ENCODE peak calls at places on chromosome 5, in nine cellular contexts. X is brain microvascular endothelial cell, Z is cardiac fibroblast, U is coronary artery, N is GM12864, Q is AG09309, K is adrenal gland, A is AG09319, T is mammary epithelial cell. D is an unnamed sample.

GRCh38 chr5:111929261-111929660 is 172.3 kb upstream of the NREP start:
- DNase-seq in Q (no peak), Z (no peak), X (no peak), A (no peak), K (no peak), T (no peak), N (no peak), U (no peak), D (no peak)

GRCh38 chr5:139666551-139666950 is 18.4 kb downstream of the CXXC5 start:
- DNase-seq in K (no peak), N (no peak), A (no peak), X (no peak), Q (no peak), Z (no peak), U (no peak), T (no peak), D (no peak)

GRCh38 chr5:79611046-79611829 is 1.0 kb upstream of the TENT2 start:
- DNase-seq in A (no peak), U (no peak), Q (no peak), X (no peak), K (no peak), N (no peak), T (no peak), Z (no peak), D (no peak)

GRCh38 chr5:79689541-79690466 is at the start of gene CMYA5:
- DNase-seq in K (no peak), A (no peak), U (no peak), Z (peak), X (no peak), Q (no peak), T (peak), N (no peak), D (no peak)

GRCh38 chr5:78268361-78268760 is 26.1 kb downstream of the AP3B1 start:
- DNase-seq in Z (no peak), N (no peak), U (no peak), X (no peak), T (no peak), K (no peak), Q (no peak), A (no peak), D (no peak)

GRCh38 chr5:128857061-128857677 is 108.1 kb upstream of the SLC27A6 start:
- DNase-seq in Q (no peak), A (no peak), K (no peak), X (no peak), Z (no peak), T (no peak), U (no peak), N (no peak), D (no peak)

GRCh38 chr5:76113103-76113502 is 29.9 kb downstream of the SV2C start:
- DNase-seq in U (no peak), K (no peak), A (no peak), T (no peak), N (no peak), Z (no peak), X (no peak), Q (no peak), D (no peak)

GRCh38 chr5:58933891-58934628 is 351.2 kb downstream of the RAB3C start:
- DNase-seq in Z (no peak), Q (no peak), U (no peak), T (peak), K (no peak), N (no peak), A (no peak), X (no peak), D (no peak)

GRCh38 chr5:67100301-67100700 is 96.3 kb downstream of the CD180 start:
- DNase-seq in Q (no peak), A (no peak), Z (no peak), X (no peak), U (no peak), K (no peak), N (no peak), T (no peak), D (no peak)

GRCh38 chr5:57871496-57871895 is 388.9 kb upstream of the ACTBL2 start:
- DNase-seq in Q (no peak), X (no peak), U (no peak), K (no peak), A (no peak), T (peak), Z (no peak), N (no peak), D (no peak)

GRCh38 chr5:154771383-154771901 is 16.3 kb downstream of the LARP1 start:
- DNase-seq in N (no peak), X (peak), U (no peak), K (peak), Q (peak), Z (peak), T (peak), A (peak), D (no peak)

GRCh38 chr5:137727623-137728022 is 8.3 kb downstream of the KLHL3 start:
- DNase-seq in U (no peak), K (no peak), N (no peak), T (no peak), Z (no peak), X (no peak), Q (no peak), A (no peak), D (no peak)

GRCh38 chr5:43661102-43661501 is 58.1 kb downstream of the NNT start:
- DNase-seq in Z (peak), A (no peak), N (no peak), X (peak), K (peak), U (no peak), Q (no peak), T (peak), D (no peak)
- TF ChIP-seq CTCF in Z (peak), A (peak), N (peak), X (peak), K (peak), U (no peak), Q (peak), T (peak), D (no peak)

DNA sequence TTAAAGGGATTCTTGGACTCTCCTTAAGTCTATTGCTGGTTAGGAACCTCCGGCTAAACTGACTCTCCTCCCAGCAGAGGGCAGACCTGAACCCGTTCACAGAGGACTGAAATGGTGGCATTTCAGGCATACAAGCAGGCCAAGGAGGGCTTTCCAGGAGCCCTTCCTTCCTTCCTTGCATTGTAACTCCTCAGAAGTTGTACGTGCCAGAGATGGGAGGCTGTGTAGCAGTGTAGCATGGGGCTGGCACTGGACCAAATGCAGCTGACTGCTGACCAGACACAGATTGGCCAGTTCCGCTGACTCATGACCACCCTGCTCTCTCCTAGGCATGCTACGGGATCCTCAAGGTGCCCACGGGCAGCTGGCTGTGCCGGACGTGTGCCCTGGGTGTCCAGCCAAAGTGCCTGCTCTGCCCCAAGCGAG is 36.4 kb downstream of the JADE2 start:
- DNase-seq in U (no peak), K (peak), T (no peak), A (no peak), Q (no peak), N (no peak), X (peak), Z (peak), D (no peak)
- TF ChIP-seq CTCF in U (no peak), K (peak), T (peak), A (peak), Q (peak), N (peak), X (peak), Z (peak), D (peak)

GRCh38 chr5:14405267-14405666 is 176.3 kb upstream of the OTULINL start:
- DNase-seq in A (no peak), U (no peak), K (no peak), Q (no peak), N (no peak), Z (no peak), T (no peak), X (no peak), D (no peak)
- TF ChIP-seq CTCF in A (no peak), U (no peak), K (no peak), Q (peak), N (peak), Z (peak), T (peak), X (peak), D (peak)

GRCh38 chr5:132005591-132005990 is 5.9 kb downstream of the ACSL6 start:
- DNase-seq in Z (no peak), N (no peak), A (no peak), Q (no peak), U (no peak), T (no peak), K (no peak), X (no peak), D (no peak)

GRCh38 chr5:132003982-132004381 is 7.5 kb downstream of the ACSL6 start:
- DNase-seq in Q (no peak), U (no peak), T (no peak), A (no peak), N (no peak), X (no peak), Z (no peak), K (peak), D (no peak)

GRCh38 chr5:132001647-132002561 is 9.6 kb downstream of the ACSL6 start:
- DNase-seq in U (no peak), K (peak), N (no peak), T (peak), X (peak), Z (peak), Q (no peak), A (no peak), D (no peak)

GRCh38 chr5:132002701-132003100 is 8.8 kb downstream of the ACSL6 start:
- DNase-seq in U (no peak), A (no peak), Q (no peak), X (no peak), Z (no peak), T (no peak), K (no peak), N (no peak), D (no peak)

DNA sequence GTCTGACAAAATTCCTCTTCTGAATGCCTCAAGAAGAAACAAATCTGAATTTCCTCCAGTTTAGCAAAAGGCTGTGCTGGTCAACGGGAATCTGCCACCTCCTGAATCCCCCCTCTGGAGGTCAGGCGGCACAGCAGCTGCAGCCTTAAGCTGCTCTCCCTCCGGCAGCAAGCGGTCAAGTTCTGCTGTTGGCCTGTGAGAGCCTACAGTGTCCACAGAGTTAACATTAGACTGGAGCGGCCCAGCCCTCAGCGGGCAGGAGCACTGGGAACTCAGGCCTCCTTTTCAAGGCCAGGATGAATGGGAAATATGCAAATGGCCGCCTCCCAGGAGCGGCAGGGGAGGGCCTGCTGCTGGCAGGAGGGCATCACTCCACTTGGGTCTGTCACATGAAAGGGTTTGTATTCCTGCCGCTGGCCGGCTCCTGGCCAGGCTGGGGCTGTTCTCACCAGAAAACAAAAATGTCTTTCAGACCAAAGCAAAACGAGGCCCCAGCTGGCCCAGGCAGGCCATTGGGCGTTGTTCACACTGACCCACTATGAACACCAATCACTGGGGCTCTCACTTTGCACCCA is 8.2 kb downstream of the ACSL6 start:
- DNase-seq in Q (no peak), N (no peak), A (no peak), U (no peak), X (no peak), Z (no peak), T (no peak), K (peak), D (no peak)
- TF ChIP-seq CTCF in Q (no peak), N (no peak), A (no peak), U (no peak), X (peak), Z (no peak), T (no peak), K (no peak), D (no peak)

GRCh38 chr5:10801931-10802674 is 41.1 kb upstream of the DAP start:
- DNase-seq in K (no peak), N (no peak), Z (no peak), Q (no peak), X (no peak), T (no peak), A (no peak), U (no peak), D (no peak)
- TF ChIP-seq CTCF in K (peak), N (no peak), Z (no peak), Q (peak), X (peak), T (no peak), A (no peak), U (no peak), D (no peak)

GRCh38 chr5:142795246-142795645 is 25.1 kb downstream of the ARHGAP26 start:
- DNase-seq in A (no peak), K (no peak), N (no peak), X (no peak), T (no peak), Z (no peak), Q (no peak), U (no peak), D (no peak)
- TF ChIP-seq CTCF in A (no peak), K (no peak), N (no peak), X (no peak), T (no peak), Z (no peak), Q (no peak), U (no peak), D (no peak)

D was measured in GM10248.